ENCODE peak calls at places on chromosomes 7 and 10, in seven cellular contexts. D is T-helper 17 cell; E is stimulated activated CD4-positive, alpha-beta T cell treated with anti-CD3 and anti-CD28 coated beads, Interleukin-15, amount 100 ng/mL, for 1 hour; B is frontal cortex; F is RPMI7951; V is MV-4-11; G is GM19239. W is an unnamed sample.

GRCh38 chr7:68406480-68406879 is 1191.8 kb upstream of the AUTS2 start:
- DNase-seq in D (no peak), E (no peak), B (no peak), F (no peak), V (no peak), G (no peak), W (no peak)

GRCh38 chr7:92753614-92754013 is 82.8 kb downstream of the CDK6 start:
- DNase-seq in D (no peak), E (no peak), B (no peak), F (no peak), V (no peak), G (no peak), W (no peak)

GRCh38 chr7:5827755-5828154 is 46.3 kb upstream of the RNF216 start:
- DNase-seq in D (no peak), E (no peak), B (no peak), F (peak; percentile 17), V (no peak), G (no peak), W (no peak)

GRCh38 chr7:65946895-65947294 is 35.1 kb downstream of the GUSB start:
- DNase-seq in D (no peak), E (no peak), B (no peak), F (peak; percentile 39), V (peak; percentile 6), G (no peak), W (no peak)

GRCh38 chr7:135801045-135801693 is 52.6 kb upstream of the FAM180A start:
- DNase-seq in D (no peak), E (no peak), B (peak; percentile 22), F (peak; percentile 62), V (peak; percentile 51), G (peak; percentile 34), W (peak; percentile 89)

GRCh38 chr10:98013776-98014175 is 16.6 kb downstream of the CRTAC1 start:
- DNase-seq in D (no peak), E (no peak), B (no peak), F (no peak), V (no peak), G (no peak), W (no peak)

GRCh38 chr7:131151034-131151433 is 176.6 kb upstream of the MKLN1 start:
- DNase-seq in D (no peak), E (no peak), B (no peak), F (no peak), V (no peak), G (no peak), W (no peak)

GRCh38 chr7:139776486-139777303 is 1.1 kb downstream of the HIPK2 start:
- DNase-seq in D (no peak), E (no peak), B (peak; percentile 58), F (peak; percentile 47), V (peak; percentile 10), G (peak; percentile 36), W (peak; percentile 21)

GRCh38 chr7:157292770-157293412 is 43.9 kb upstream of the DNAJB6 start:
- DNase-seq in D (no peak), E (no peak), B (no peak), F (no peak), V (no peak), G (no peak), W (no peak)

GRCh38 chr7:144534655-144535395 is 131.3 kb upstream of the NOBOX start:
- DNase-seq in D (no peak), E (no peak), B (no peak), F (no peak), V (no peak), G (no peak), W (no peak)

GRCh38 chr7:4797858-4798705 is 22.7 kb downstream of the AP5Z1 start:
- DNase-seq in D (peak; percentile 54), E (peak; percentile 59), B (peak; percentile 80), F (peak; percentile 32), V (peak; percentile 35), G (peak; percentile 97), W (peak; percentile 12)

GRCh38 chr7:29866490-29866930 is 60.2 kb downstream of the WIPF3 start:
- DNase-seq in D (no peak), E (no peak), B (no peak), F (peak; percentile 15), V (peak; percentile 62), G (no peak), W (no peak)

GRCh38 chr7:98224701-98225181 is 13.5 kb downstream of the BHLHA15 start:
- DNase-seq in D (no peak), E (no peak), B (no peak), F (no peak), V (no peak), G (no peak), W (no peak)

GRCh38 chr7:157538735-157539134 is 201.9 kb downstream of the DNAJB6 start:
- DNase-seq in D (no peak), E (no peak), B (no peak), F (no peak), V (no peak), G (no peak), W (no peak)